ENCODE peak calls at places on chromosomes 6 and 20, in five cellular contexts. W is SK-N-SH, K is K562, Q is HepG2, I is GM12878. A is an unnamed sample.

GRCh38 chr6:43940071-43940392 is 170.0 kb downstream of the VEGFA start:
- DNase-seq in W (no peak), K (no peak), Q (no peak), I (no peak), A (no peak)

GRCh38 chr6:47419621-47420020 is 58.0 kb upstream of the CD2AP start:
- DNase-seq in W (no peak), K (no peak), Q (peak), I (no peak), A (no peak)

GRCh38 chr6:22041797-22042489 is 254.9 kb downstream of the PRL start:
- DNase-seq in W (no peak), K (no peak), Q (no peak), I (no peak), A (no peak)

GRCh38 chr6:74671558-74672025 is 534.3 kb downstream of the COL12A1 start:
- DNase-seq in W (no peak), K (no peak), Q (no peak), I (no peak), A (no peak)

GRCh38 chr6:37538107-37538506 is 38.4 kb upstream of the CCDC167 start:
- DNase-seq in W (no peak), K (peak), Q (peak), I (no peak), A (peak)

GRCh38 chr20:23449400-23449799 is 3.3 kb downstream of the CST11 start:
- DNase-seq in W (no peak), K (no peak), Q (no peak), I (no peak), A (no peak)

GRCh38 chr20:35463455-35464300 is 8.3 kb downstream of the CEP250 start:
- DNase-seq in W (peak), K (peak), Q (peak), I (no peak), A (peak)

GRCh38 chr6:38578075-38578474 is 61.7 kb downstream of the BTBD9 start:
- DNase-seq in W (no peak), K (peak), Q (no peak), I (no peak), A (no peak)

GRCh38 chr6:64280569-64280968 is 645.0 kb downstream of the PHF3 start:
- DNase-seq in W (peak), K (no peak), Q (peak), I (no peak), A (peak)

GRCh38 chr20:25055711-25056492 is 2.0 kb downstream of the ACSS1 start:
- DNase-seq in W (no peak), K (peak), Q (no peak), I (no peak), A (no peak)

GRCh38 chr6:63904844-63905243 is 269.2 kb downstream of the PHF3 start:
- DNase-seq in W (no peak), K (no peak), Q (no peak), I (no peak), A (no peak)

GRCh38 chr20:58433029-58433657 is 44.1 kb downstream of the VAPB start:
- DNase-seq in W (no peak), K (no peak), Q (no peak), I (no peak), A (no peak)

GRCh38 chr6:97111243-97111642 is 171.8 kb downstream of the MMS22L start:
- DNase-seq in W (no peak), K (no peak), Q (no peak), I (no peak), A (no peak)

GRCh38 chr20:29298759-29299613 is 1958.5 kb upstream of the DEFB115 start:
- DNase-seq in W (no peak), K (no peak), Q (no peak), I (no peak), A (no peak)

GRCh38 chr6:25384234-25384633 is 105.1 kb downstream of the CARMIL1 start:
- DNase-seq in W (no peak), K (no peak), Q (no peak), I (no peak), A (no peak)

GRCh38 chr6:48032156-48032555 is 78.8 kb downstream of the PTCHD4 start:
- DNase-seq in W (no peak), K (no peak), Q (peak), I (no peak), A (no peak)

GRCh38 chr6:27591660-27592059 is 118.8 kb upstream of the ZNF184 start:
- DNase-seq in W (no peak), K (peak), Q (peak), I (no peak), A (no peak)

GRCh38 chr6:43572015-43572414 is 3.8 kb downstream of the XPO5 start:
- DNase-seq in W (no peak), K (no peak), Q (no peak), I (no peak), A (no peak)

GRCh38 chr6:143059616-143060353 is 904 bp upstream of the AIG1 start:
- DNase-seq in W (peak), K (no peak), Q (peak), I (no peak), A (no peak)

GRCh38 chr6:126072834-126073233 is 86.5 kb downstream of the TRMT11 start:
- DNase-seq in W (no peak), K (no peak), Q (no peak), I (no peak), A (no peak)

GRCh38 chr20:46174469-46175126 is 56.5 kb downstream of the CD40 start:
- DNase-seq in W (peak), K (peak), Q (peak), I (no peak), A (peak)

GRCh38 chr20:58375796-58376195 is 13.2 kb upstream of the VAPB start:
- DNase-seq in W (no peak), K (no peak), Q (no peak), I (no peak), A (no peak)

GRCh38 chr6:101539510-101540245 is 146.2 kb downstream of the GRIK2 start:
- DNase-seq in W (no peak), K (no peak), Q (no peak), I (no peak), A (no peak)

GRCh38 chr20:22771706-22772105 is 187.3 kb upstream of the FOXA2 start:
- DNase-seq in W (no peak), K (no peak), Q (no peak), I (no peak), A (no peak)

GRCh38 chr6:17984822-17985660 is 2.4 kb downstream of the KIF13A start:
- DNase-seq in W (no peak), K (no peak), Q (no peak), I (no peak), A (no peak)

GRCh38 chr6:129539032-129539431 is 170.9 kb downstream of the ARHGAP18 start:
- DNase-seq in W (no peak), K (no peak), Q (no peak), I (no peak), A (no peak)

GRCh38 chr6:42012501-42013133 is 37.7 kb upstream of the TAF8 start:
- DNase-seq in W (no peak), K (no peak), Q (no peak), I (no peak), A (no peak)

GRCh38 chr6:98486052-98486451 is 348.3 kb upstream of the POU3F2 start:
- DNase-seq in W (peak), K (no peak), Q (no peak), I (no peak), A (no peak)

GRCh38 chr6:154614641-154615040 is 104.2 kb upstream of the CNKSR3 start:
- DNase-seq in W (no peak), K (no peak), Q (no peak), I (no peak), A (no peak)

GRCh38 chr20:4795394-4795793 is 73.7 kb downstream of the PRND start:
- DNase-seq in W (no peak), K (peak), Q (peak), I (no peak), A (no peak)

GRCh38 chr6:2658788-2659187 is 91.9 kb downstream of the MYLK4 start:
- DNase-seq in W (no peak), K (no peak), Q (peak), I (peak), A (no peak)

GRCh38 chr20:60572991-60573390 is 614.8 kb downstream of the CDH26 start:
- DNase-seq in W (no peak), K (no peak), Q (no peak), I (no peak), A (no peak)

GRCh38 chr6:34172961-34173775 is 27.3 kb upstream of the GRM4 start:
- DNase-seq in W (no peak), K (no peak), Q (no peak), I (no peak), A (no peak)

GRCh38 chr6:7264041-7264440 is 49.0 kb downstream of the SSR1 start:
- DNase-seq in W (no peak), K (no peak), Q (no peak), I (no peak), A (no peak)

GRCh38 chr6:90350689-90351554 is 54.3 kb upstream of the BACH2 start:
- DNase-seq in W (no peak), K (no peak), Q (no peak), I (no peak), A (no peak)

GRCh38 chr6:24428615-24429014 is 25.9 kb downstream of the MRS2 start:
- DNase-seq in W (no peak), K (no peak), Q (no peak), I (no peak), A (no peak)

GRCh38 chr20:11274137-11274536 is 600.3 kb upstream of the JAG1 start:
- DNase-seq in W (peak), K (no peak), Q (peak), I (no peak), A (peak)

DNA sequence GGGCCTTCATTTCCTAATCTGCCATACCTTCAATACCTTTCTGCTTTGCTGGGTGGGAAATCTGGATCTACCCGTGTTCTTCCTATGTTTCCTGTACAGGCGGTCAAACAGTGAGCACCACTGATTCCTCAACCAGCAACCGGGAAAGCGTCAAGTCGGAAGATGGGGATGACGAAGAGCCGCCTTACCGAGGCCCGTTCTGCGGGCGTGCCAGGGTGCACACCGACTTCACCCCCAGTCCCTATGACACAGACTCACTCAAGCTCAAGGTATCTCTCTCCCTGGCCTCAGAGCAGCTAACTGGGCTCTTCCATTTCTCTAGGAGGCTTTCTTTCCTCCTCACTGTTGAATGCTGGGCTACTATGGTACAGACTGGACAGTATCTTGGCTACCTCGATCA is 190.1 kb downstream of the SASH1 start:
- DNase-seq in W (no peak), K (no peak), Q (no peak), I (no peak), A (no peak)
- TF ChIP-seq FOXM1 in W (no peak), K (no peak), Q (no peak), I (no peak), A (no peak)

GRCh38 chr6:4320860-4321259 is 185.5 kb upstream of the ECI2 start:
- DNase-seq in W (no peak), K (no peak), Q (no peak), I (no peak), A (peak)

GRCh38 chr6:4322134-4322845 is 186.9 kb upstream of the ECI2 start:
- DNase-seq in W (no peak), K (no peak), Q (no peak), I (no peak), A (no peak)

GRCh38 chr6:4323322-4323721 is 187.9 kb upstream of the ECI2 start:
- DNase-seq in W (no peak), K (no peak), Q (no peak), I (no peak), A (no peak)

GRCh38 chr6:4322846-4323309 is 187.5 kb upstream of the ECI2 start:
- DNase-seq in W (no peak), K (no peak), Q (no peak), I (no peak), A (no peak)

GRCh38 chr6:4319992-4320683 is 184.8 kb upstream of the ECI2 start:
- DNase-seq in W (no peak), K (no peak), Q (no peak), I (no peak), A (no peak)
- TF ChIP-seq FOXM1 in W (no peak), K (no peak), Q (no peak), I (no peak), A (no peak)

GRCh38 chr20:1754306-1754705 is 96.7 kb upstream of the SIRPG start:
- DNase-seq in W (no peak), K (no peak), Q (no peak), I (no peak), A (no peak)

GRCh38 chr20:1754749-1755148 is 97.2 kb upstream of the SIRPG start:
- DNase-seq in W (no peak), K (no peak), Q (no peak), I (no peak), A (no peak)

GRCh38 chr20:1752045-1752444 is 94.5 kb upstream of the SIRPG start:
- DNase-seq in W (no peak), K (no peak), Q (no peak), I (no peak), A (no peak)

GRCh38 chr20:1748777-1749176 is 91.2 kb upstream of the SIRPG start:
- DNase-seq in W (no peak), K (no peak), Q (no peak), I (no peak), A (no peak)
- TF ChIP-seq FOXM1 in W (no peak), K (no peak), Q (no peak), I (no peak), A (no peak)

GRCh38 chr20:36861875-36862801 is 13.8 kb upstream of the TLDC2 start:
- DNase-seq in W (peak), K (peak), Q (peak), I (no peak), A (no peak)
- TF ChIP-seq FOXM1 in W (peak), K (no peak), Q (no peak), I (no peak), A (no peak)

GRCh38 chr6:147099974-147100373 is 104.2 kb upstream of the STXBP5 start:
- DNase-seq in W (no peak), K (no peak), Q (no peak), I (no peak), A (no peak)

DNA sequence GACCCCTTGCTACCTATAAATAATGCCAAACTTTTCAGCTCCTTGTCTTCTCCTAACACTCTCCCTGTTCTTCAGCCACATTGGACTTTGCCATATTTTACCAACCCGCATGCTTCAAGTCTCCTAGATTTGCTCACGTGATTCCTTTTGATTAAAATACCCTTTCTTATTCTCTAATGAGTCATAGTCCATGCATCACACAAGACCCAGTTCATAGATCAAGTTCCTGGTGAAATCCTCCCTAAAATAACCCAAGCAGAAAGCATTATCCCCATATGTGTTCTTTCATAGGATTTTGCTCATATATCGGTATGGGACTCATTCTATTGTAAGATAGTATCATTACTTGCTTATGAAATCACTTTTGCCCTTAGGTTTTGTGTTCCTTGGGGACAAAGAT is 108.9 kb upstream of the STXBP5 start:
- DNase-seq in W (no peak), K (no peak), Q (no peak), I (no peak), A (no peak)
- TF ChIP-seq FOXM1 in W (no peak), K (no peak), Q (no peak), I (no peak), A (no peak)